ENCODE peak calls at places on chromosome 5, in ten cellular contexts. W is left lung, R is OCI-LY7, B is HepG2, X is AG09319, H is spleen, D is A549, Y is mammary epithelial cell, A is Peyer's patch, S is right atrium auricular region. O is an unnamed sample.

GRCh38 chr5:176855598-176855997 is 43.5 kb downstream of the HK3 start:
- DNase-seq in R (no peak), X (no peak), S (no peak), Y (no peak), W (no peak), D (no peak), B (no peak), H (no peak), A (no peak), O (no peak)

GRCh38 chr5:133119233-133119711 is 67.5 kb downstream of the HSPA4 start:
- DNase-seq in S (peak), A (no peak), W (no peak), R (no peak), H (no peak), Y (no peak), B (no peak), X (no peak), D (no peak), O (no peak)

GRCh38 chr5:1915316-1915715 is 32.6 kb upstream of the IRX4 start:
- DNase-seq in Y (no peak), A (peak), R (no peak), W (no peak), B (no peak), X (no peak), H (peak), S (no peak), D (no peak), O (no peak)

GRCh38 chr5:72301557-72301956 is 18.5 kb downstream of the MRPS27 start:
- DNase-seq in R (peak), X (no peak), D (no peak), S (no peak), A (no peak), B (no peak), Y (no peak), H (no peak), W (no peak), O (no peak)

GRCh38 chr5:79120221-79120620 is 8.6 kb downstream of the BHMT start:
- DNase-seq in R (no peak), H (no peak), W (no peak), D (no peak), X (no peak), S (no peak), Y (peak), B (no peak), A (no peak), O (no peak)

GRCh38 chr5:29157975-29158374 is 2035.5 kb upstream of the CDH6 start:
- DNase-seq in B (no peak), X (no peak), Y (no peak), S (no peak), H (no peak), A (no peak), W (no peak), R (no peak), D (no peak), O (no peak)

GRCh38 chr5:102511666-102512065 is 12.9 kb upstream of the SLCO6A1 start:
- DNase-seq in B (no peak), R (no peak), D (no peak), S (peak), X (no peak), A (no peak), Y (no peak), W (no peak), H (no peak), O (no peak)

GRCh38 chr5:84602371-84602771 is 217.7 kb upstream of the EDIL3 start:
- DNase-seq in R (no peak), S (no peak), A (no peak), H (no peak), X (no peak), B (no peak), Y (peak), W (no peak), D (no peak), O (no peak)

GRCh38 chr5:99441235-99441634 is 512.4 kb upstream of the CHD1 start:
- DNase-seq in H (no peak), X (no peak), D (no peak), W (no peak), A (no peak), Y (peak), S (no peak), B (no peak), R (no peak), O (no peak)

GRCh38 chr5:31935702-31936347 is 238.3 kb downstream of the GOLPH3 start:
- DNase-seq in X (no peak), Y (no peak), W (peak), D (no peak), B (no peak), H (no peak), S (no peak), A (no peak), R (no peak), O (no peak)

GRCh38 chr5:131952286-131952857 is 6.9 kb upstream of the MEIKIN start:
- DNase-seq in R (no peak), S (no peak), B (no peak), X (no peak), Y (no peak), W (no peak), H (no peak), A (no peak), D (no peak), O (no peak)

GRCh38 chr5:7850533-7851239 is at the start of gene CFAP90:
- DNase-seq in S (no peak), X (no peak), Y (no peak), B (peak), H (peak), D (peak), W (peak), A (peak), R (no peak), O (peak)

GRCh38 chr5:168991311-168991710 is 309.6 kb downstream of the SLIT3 start:
- DNase-seq in D (peak), B (no peak), H (no peak), R (no peak), W (no peak), X (no peak), S (no peak), A (no peak), Y (peak), O (no peak)

GRCh38 chr5:17127743-17128231 is 89.6 kb upstream of the BASP1 start:
- DNase-seq in H (no peak), A (no peak), R (no peak), W (no peak), S (no peak), X (no peak), Y (peak), B (no peak), D (peak), O (no peak)

GRCh38 chr5:56757077-56757476 is 58.3 kb upstream of the MAP3K1 start:
- DNase-seq in H (no peak), S (no peak), A (no peak), R (no peak), B (no peak), Y (peak), X (no peak), W (no peak), D (no peak), O (no peak)

GRCh38 chr5:96219580-96220281 is 213.3 kb downstream of the PCSK1 start:
- DNase-seq in S (no peak), D (peak), H (no peak), X (no peak), R (no peak), A (no peak), B (no peak), Y (peak), W (no peak), O (no peak)

GRCh38 chr5:50767588-50767987 is 101.2 kb downstream of the PARP8 start:
- DNase-seq in H (no peak), D (no peak), A (no peak), B (no peak), S (no peak), R (no peak), Y (peak), W (no peak), X (no peak), O (no peak)

GRCh38 chr5:133944263-133945230 is 23.9 kb downstream of the C5orf15 start:
- DNase-seq in B (peak), H (no peak), D (peak), X (no peak), W (no peak), Y (peak), R (peak), S (no peak), A (peak), O (peak)

GRCh38 chr5:62606878-62607277 is 28.3 kb downstream of the LRRC70 start:
- DNase-seq in H (no peak), D (no peak), Y (no peak), R (no peak), S (no peak), A (no peak), W (no peak), X (no peak), B (no peak), O (no peak)

GRCh38 chr5:63055421-63055820 is 476.8 kb downstream of the LRRC70 start:
- DNase-seq in D (peak), B (no peak), S (no peak), R (no peak), H (no peak), A (no peak), W (no peak), Y (no peak), X (no peak), O (no peak)

GRCh38 chr5:151720195-151720594 is 33.5 kb upstream of the SPARC start:
- DNase-seq in B (no peak), Y (no peak), S (no peak), R (no peak), H (no peak), A (no peak), W (no peak), D (no peak), X (no peak), O (no peak)

GRCh38 chr5:43638556-43638955 is 35.6 kb downstream of the NNT start:
- DNase-seq in W (no peak), Y (peak), A (no peak), B (no peak), D (no peak), R (no peak), S (no peak), H (no peak), X (no peak), O (no peak)

GRCh38 chr5:178286226-178287090 is 53.9 kb upstream of the PHYKPL start:
- DNase-seq in W (no peak), Y (no peak), H (peak), R (no peak), X (no peak), D (no peak), A (no peak), B (no peak), S (no peak), O (no peak)

GRCh38 chr5:62969409-62970120 is 390.9 kb downstream of the LRRC70 start:
- DNase-seq in D (no peak), W (no peak), S (no peak), Y (no peak), A (no peak), H (no peak), X (no peak), R (no peak), B (no peak), O (no peak)

GRCh38 chr5:43165323-43165722 is 26.7 kb upstream of the NIM1K start:
- DNase-seq in S (no peak), W (no peak), R (no peak), X (no peak), D (no peak), A (no peak), Y (no peak), B (no peak), H (no peak), O (no peak)

GRCh38 chr5:169216864-169217263 is 84.1 kb downstream of the SLIT3 start:
- DNase-seq in H (no peak), S (no peak), A (no peak), W (no peak), Y (no peak), X (no peak), R (no peak), B (no peak), D (no peak), O (no peak)

GRCh38 chr5:56640763-56641406 is 174.5 kb upstream of the MAP3K1 start:
- DNase-seq in Y (no peak), R (peak), S (no peak), H (peak), D (no peak), X (no peak), B (no peak), W (peak), A (peak), O (no peak)

GRCh38 chr5:86500947-86501346 is 116.8 kb upstream of the COX7C start:
- DNase-seq in D (peak), Y (no peak), H (no peak), S (no peak), R (no peak), X (no peak), W (no peak), A (peak), B (no peak), O (no peak)

GRCh38 chr5:378301-378891 is 56.9 kb downstream of the AHRR start:
- DNase-seq in Y (no peak), S (peak), D (no peak), A (peak), W (no peak), B (no peak), X (no peak), H (peak), R (no peak), O (peak)

GRCh38 chr5:56496581-56497063 is 263.5 kb upstream of the ANKRD55 start:
- DNase-seq in A (no peak), W (no peak), H (no peak), S (no peak), Y (no peak), B (no peak), D (no peak), X (no peak), R (no peak), O (no peak)

GRCh38 chr5:139670369-139671095 is 22.4 kb downstream of the CXXC5 start:
- DNase-seq in Y (no peak), B (peak), A (peak), S (no peak), R (peak), H (peak), W (no peak), X (no peak), D (no peak), O (no peak)

GRCh38 chr5:350355-350754 is 28.8 kb downstream of the AHRR start:
- DNase-seq in A (no peak), R (no peak), H (no peak), S (peak), B (peak), Y (no peak), W (no peak), X (no peak), D (peak), O (no peak)

GRCh38 chr5:169107316-169107715 is 193.6 kb downstream of the SLIT3 start:
- DNase-seq in B (no peak), W (no peak), D (no peak), S (no peak), Y (no peak), A (no peak), R (no peak), X (no peak), H (no peak), O (no peak)

DNA sequence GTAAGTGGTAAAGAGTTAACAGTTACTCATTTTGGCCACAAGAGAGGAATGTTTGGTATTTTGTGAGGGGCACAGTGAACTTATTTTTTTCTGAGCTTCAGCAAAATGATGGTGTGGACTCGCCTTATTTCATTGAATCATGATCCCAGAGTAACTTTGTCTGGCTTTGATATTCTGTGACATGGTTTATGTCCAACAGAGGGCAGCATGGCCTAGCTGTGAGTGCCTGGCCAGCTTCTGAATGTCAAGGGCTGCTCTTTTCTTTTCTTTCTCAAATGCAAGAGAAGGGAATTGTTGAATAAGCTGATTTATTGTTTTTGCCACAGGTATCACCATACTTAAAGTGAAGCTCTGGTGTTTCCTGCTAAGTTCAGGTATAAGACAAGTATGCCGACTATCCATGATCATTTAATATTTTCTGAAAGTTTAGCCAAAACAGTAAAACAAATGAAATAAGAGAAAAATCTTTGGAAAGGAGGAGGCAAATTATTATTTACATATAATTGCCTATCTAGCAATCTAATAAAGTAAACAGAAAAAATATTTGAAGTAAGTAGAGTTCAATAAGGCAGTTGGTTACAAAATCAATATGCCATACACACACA is 31.7 kb downstream of the MRPL22 start:
- DNase-seq in Y (peak), D (peak), R (peak), W (no peak), A (no peak), B (peak), S (no peak), X (peak), H (no peak), O (peak)
- TF ChIP-seq CTCF in Y (peak), D (peak), R (peak), W (no peak), A (no peak), B (peak), S (peak), X (peak), H (no peak), O (peak)

GRCh38 chr5:143213851-143214363 is 189.6 kb downstream of the NR3C1 start:
- DNase-seq in H (no peak), W (no peak), B (no peak), S (no peak), D (no peak), X (no peak), R (no peak), Y (no peak), A (no peak), O (no peak)
- TF ChIP-seq CTCF in H (no peak), W (no peak), B (no peak), S (no peak), D (no peak), X (no peak), R (no peak), Y (no peak), A (no peak), O (no peak)

GRCh38 chr5:6788956-6789649 is 75.9 kb downstream of the TENT4A start:
- DNase-seq in X (no peak), A (no peak), W (no peak), B (no peak), H (no peak), D (no peak), R (no peak), S (no peak), Y (no peak), O (no peak)
- TF ChIP-seq CTCF in X (no peak), A (no peak), W (no peak), B (no peak), H (no peak), D (no peak), R (no peak), S (no peak), Y (no peak), O (peak)

DNA sequence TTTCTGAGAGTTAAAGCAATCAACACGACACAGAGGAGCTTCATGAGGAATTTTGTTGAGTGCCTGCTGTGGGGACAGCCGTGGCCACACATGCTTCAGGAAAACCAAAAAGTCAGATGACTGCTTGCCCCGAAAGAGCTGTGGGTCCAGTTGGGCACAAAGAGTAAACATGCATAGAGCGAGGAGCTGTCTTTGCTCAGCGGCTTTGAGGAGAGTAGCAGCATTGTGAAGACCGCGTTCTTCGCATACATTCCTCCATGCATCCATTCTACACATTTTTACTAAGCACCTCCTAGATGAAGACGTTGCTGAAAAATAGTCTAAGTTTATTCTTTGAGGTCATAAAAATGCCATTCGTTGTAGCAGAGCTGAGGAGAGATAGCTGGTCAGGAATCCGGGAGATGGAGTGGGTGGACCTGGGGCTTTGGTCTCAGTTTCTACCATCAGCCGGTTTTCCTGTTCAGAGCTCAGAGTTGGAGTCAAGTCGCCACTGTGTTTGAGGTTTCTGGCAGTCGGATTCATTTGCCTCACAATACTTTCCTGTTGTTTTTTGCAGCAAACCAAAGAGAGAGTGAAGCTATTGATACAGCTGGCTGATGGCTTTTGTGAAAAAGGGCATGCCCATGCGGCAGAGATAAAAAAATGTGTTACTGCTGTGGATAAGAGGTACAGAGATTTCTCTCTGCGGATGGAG is 194.6 kb upstream of the OTULINL start:
- DNase-seq in S (no peak), D (no peak), A (no peak), Y (no peak), R (no peak), W (no peak), X (no peak), B (no peak), H (no peak), O (no peak)
- TF ChIP-seq CTCF in S (no peak), D (no peak), A (no peak), Y (no peak), R (no peak), W (no peak), X (no peak), B (no peak), H (no peak), O (no peak)

GRCh38 chr5:172760136-172760535 is 10.9 kb downstream of the DUSP1 start:
- DNase-seq in X (no peak), Y (no peak), D (no peak), W (no peak), B (no peak), S (no peak), H (no peak), A (no peak), R (no peak), O (no peak)

GRCh38 chr5:172764861-172765765 is 5.9 kb downstream of the DUSP1 start:
- DNase-seq in R (peak), D (peak), A (peak), H (peak), B (peak), W (peak), S (peak), X (peak), Y (peak), O (peak)

GRCh38 chr5:172760933-172761332 is 10.1 kb downstream of the DUSP1 start:
- DNase-seq in Y (no peak), B (no peak), S (no peak), H (peak), R (no peak), A (peak), W (no peak), D (no peak), X (no peak), O (no peak)

GRCh38 chr5:172763120-172763464 is 7.9 kb downstream of the DUSP1 start:
- DNase-seq in A (peak), R (no peak), W (no peak), D (no peak), Y (no peak), B (no peak), X (no peak), S (no peak), H (peak), O (no peak)

DNA sequence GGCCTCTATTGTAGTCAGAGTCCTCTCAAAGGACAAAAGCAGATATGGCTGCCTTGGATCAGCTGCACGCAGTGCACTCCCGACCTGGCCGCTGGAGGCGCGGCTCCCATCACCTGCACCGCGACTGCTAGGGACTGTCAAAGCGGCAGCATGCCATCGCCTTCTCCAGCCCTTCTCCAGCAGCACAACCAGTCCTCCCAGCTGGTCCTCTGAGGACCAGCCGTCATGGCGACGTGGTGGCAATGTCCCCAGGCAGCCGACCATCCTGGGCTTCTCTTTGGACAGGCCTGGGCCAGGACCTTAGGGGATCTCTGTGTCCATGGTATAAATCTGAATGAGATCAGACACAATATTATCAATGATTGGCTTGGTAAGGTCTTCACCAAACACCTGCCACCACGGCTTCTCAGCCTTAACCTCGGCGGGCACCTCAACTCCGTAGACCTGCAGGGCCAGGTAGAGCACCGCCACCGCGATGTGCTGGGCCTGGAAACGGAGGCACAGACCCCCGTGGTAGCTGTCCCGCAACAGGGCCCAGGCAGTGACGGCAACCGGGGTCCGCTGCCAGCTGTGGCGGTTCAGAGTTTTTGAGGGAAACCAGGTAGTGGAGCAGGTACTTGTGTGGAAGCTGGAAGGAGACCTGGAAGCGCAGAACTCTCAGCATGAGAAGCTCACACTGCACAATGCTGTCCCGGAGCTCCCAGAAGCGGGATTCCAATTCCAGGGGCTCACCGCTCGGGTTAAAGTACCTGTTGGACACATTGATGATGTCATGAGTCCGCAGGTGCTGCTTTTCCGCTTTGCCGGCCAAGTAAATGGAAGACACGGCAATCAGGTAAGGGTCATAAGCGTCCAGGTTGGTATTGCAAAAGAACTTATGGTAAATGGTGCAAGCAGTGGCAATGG is 8.5 kb downstream of the DUSP1 start:
- DNase-seq in A (no peak), H (peak), B (no peak), Y (no peak), W (no peak), X (no peak), D (no peak), R (no peak), S (no peak), O (no peak)
- TF ChIP-seq CTCF in A (no peak), H (no peak), B (no peak), Y (no peak), W (no peak), X (no peak), D (no peak), R (no peak), S (no peak), O (no peak)

O was measured in progenitor cell of endocrine pancreas.